ENCODE peak calls at places on chromosomes 1 and 21, in ten cellular contexts. Z is foreskin fibroblast, X is A549, I is cardiac fibroblast, K is tibial nerve, B is body of pancreas, W is Peyer's patch, Y is lung, C is fibroblast of pulmonary artery, N is nephron progenitor cell. S is an unnamed sample.

GRCh38 chr1:206608108-206608698 is 4.1 kb downstream of the EIF2D start:
- DNase-seq in Z (no peak), X (peak), I (peak), K (peak), B (peak), W (no peak), Y (no peak), C (peak), N (peak), S (peak)

GRCh38 chr21:44836666-44837471 is 19.0 kb upstream of the SUMO3 start:
- DNase-seq in Z (no peak), X (peak), I (peak), K (no peak), B (peak), W (peak), Y (no peak), C (peak), N (no peak), S (no peak)

GRCh38 chr1:151711940-151712339 is 4.7 kb downstream of the CELF3 start:
- DNase-seq in Z (no peak), X (no peak), I (no peak), K (no peak), B (peak), W (no peak), Y (no peak), C (no peak), N (no peak), S (no peak)

GRCh38 chr1:234613128-234613875 is 3.3 kb upstream of the IRF2BP2 start:
- DNase-seq in Z (no peak), X (peak), I (peak), K (no peak), B (no peak), W (no peak), Y (no peak), C (peak), N (no peak), S (no peak)

GRCh38 chr1:37085393-37085792 is 51.1 kb upstream of the GRIK3 start:
- DNase-seq in Z (no peak), X (peak), I (no peak), K (no peak), B (no peak), W (no peak), Y (no peak), C (no peak), N (no peak), S (peak)

GRCh38 chr1:230772457-230773395 is 25.5 kb downstream of the CAPN9 start:
- DNase-seq in Z (peak), X (peak), I (peak), K (peak), B (peak), W (no peak), Y (no peak), C (peak), N (no peak), S (no peak)

GRCh38 chr1:24355466-24355865 is 36.3 kb downstream of the GRHL3 start:
- DNase-seq in Z (no peak), X (no peak), I (no peak), K (no peak), B (no peak), W (no peak), Y (no peak), C (no peak), N (no peak), S (no peak)

GRCh38 chr1:174358344-174358743 is 89.4 kb upstream of the GPR52 start:
- DNase-seq in Z (no peak), X (no peak), I (no peak), K (no peak), B (no peak), W (no peak), Y (no peak), C (no peak), N (no peak), S (no peak)

GRCh38 chr21:44527983-44528633 is 11.9 kb downstream of the KRTAP10-1 start:
- DNase-seq in Z (no peak), X (no peak), I (no peak), K (no peak), B (no peak), W (peak), Y (no peak), C (no peak), N (no peak), S (no peak)

GRCh38 chr1:33388989-33389771 is 41.7 kb downstream of the PHC2 start:
- DNase-seq in Z (peak), X (no peak), I (peak), K (no peak), B (no peak), W (no peak), Y (no peak), C (peak), N (no peak), S (no peak)

GRCh38 chr1:203860396-203860951 is 925 bp upstream of the SNRPE start:
- DNase-seq in Z (peak), X (peak), I (peak), K (no peak), B (peak), W (peak), Y (no peak), C (peak), N (no peak), S (no peak)

GRCh38 chr1:156862602-156863599 is 2.2 kb downstream of the NTRK1 start:
- DNase-seq in Z (no peak), X (no peak), I (no peak), K (no peak), B (no peak), W (no peak), Y (no peak), C (no peak), N (no peak), S (no peak)

GRCh38 chr21:42063578-42064521 is 7.3 kb upstream of the UMODL1 start:
- DNase-seq in Z (no peak), X (no peak), I (no peak), K (no peak), B (peak), W (peak), Y (peak), C (no peak), N (no peak), S (no peak)

GRCh38 chr1:157377216-157377821 is 175.0 kb downstream of the FCRL5 start:
- DNase-seq in Z (peak), X (peak), I (peak), K (no peak), B (peak), W (no peak), Y (no peak), C (peak), N (peak), S (peak)

GRCh38 chr1:227317541-227318002 is 720 bp downstream of the CDC42BPA start:
- DNase-seq in Z (peak), X (peak), I (peak), K (peak), B (peak), W (no peak), Y (peak), C (peak), N (peak), S (peak)

GRCh38 chr21:40689241-40689640 is 157.7 kb downstream of the DSCAM start:
- DNase-seq in Z (no peak), X (no peak), I (no peak), K (no peak), B (no peak), W (no peak), Y (no peak), C (no peak), N (peak), S (no peak)

GRCh38 chr1:33111965-33112364 is 31.0 kb downstream of the AZIN2 start:
- DNase-seq in Z (peak), X (peak), I (peak), K (no peak), B (no peak), W (no peak), Y (no peak), C (peak), N (no peak), S (no peak)

GRCh38 chr1:207993477-207994445 is 82.8 kb upstream of the CD34 start:
- DNase-seq in Z (no peak), X (peak), I (peak), K (no peak), B (no peak), W (no peak), Y (no peak), C (peak), N (peak), S (peak)

GRCh38 chr1:174428739-174429138 is 19.0 kb upstream of the GPR52 start:
- DNase-seq in Z (no peak), X (no peak), I (no peak), K (no peak), B (no peak), W (no peak), Y (no peak), C (no peak), N (no peak), S (no peak)

GRCh38 chr1:145719230-145720079 is at the start of gene CD160:
- DNase-seq in Z (no peak), X (no peak), I (no peak), K (no peak), B (no peak), W (no peak), Y (no peak), C (no peak), N (no peak), S (no peak)

GRCh38 chr1:27598902-27599528 is 4.9 kb downstream of the AHDC1 start:
- DNase-seq in Z (peak), X (no peak), I (peak), K (no peak), B (peak), W (no peak), Y (peak), C (peak), N (peak), S (no peak)

GRCh38 chr1:107480548-107480947 is 339.7 kb downstream of the NTNG1 start:
- DNase-seq in Z (peak), X (no peak), I (no peak), K (no peak), B (peak), W (no peak), Y (no peak), C (no peak), N (peak), S (no peak)

GRCh38 chr1:45583666-45584350 is at the start of gene NASP:
- DNase-seq in Z (peak), X (peak), I (peak), K (peak), B (peak), W (peak), Y (peak), C (peak), N (peak), S (peak)

GRCh38 chr21:34557261-34557660 is 45.3 kb upstream of the KCNE1 start:
- DNase-seq in Z (no peak), X (no peak), I (no peak), K (no peak), B (no peak), W (no peak), Y (no peak), C (no peak), N (no peak), S (no peak)

GRCh38 chr1:70210820-70211219 is 5.4 kb upstream of the LRRC40 start:
- DNase-seq in Z (no peak), X (no peak), I (no peak), K (no peak), B (no peak), W (no peak), Y (no peak), C (no peak), N (no peak), S (no peak)

GRCh38 chr21:46215436-46216131 is 13.0 kb downstream of the LSS start:
- DNase-seq in Z (no peak), X (no peak), I (no peak), K (no peak), B (no peak), W (peak), Y (no peak), C (no peak), N (no peak), S (no peak)

GRCh38 chr1:235864965-235865525 is 1.7 kb downstream of the LYST start:
- DNase-seq in Z (no peak), X (no peak), I (peak), K (no peak), B (no peak), W (no peak), Y (no peak), C (no peak), N (no peak), S (no peak)

GRCh38 chr1:112504666-112505399 is 3.9 kb upstream of the WNT2B start:
- DNase-seq in Z (no peak), X (no peak), I (no peak), K (no peak), B (no peak), W (no peak), Y (no peak), C (no peak), N (no peak), S (no peak)

GRCh38 chr1:201795066-201795465 is 33.9 kb upstream of the IPO9 start:
- DNase-seq in Z (no peak), X (peak), I (peak), K (no peak), B (no peak), W (no peak), Y (no peak), C (peak), N (no peak), S (no peak)

GRCh38 chr1:214123061-214123784 is 135.4 kb downstream of the PROX1 start:
- DNase-seq in Z (peak), X (peak), I (peak), K (peak), B (peak), W (no peak), Y (peak), C (peak), N (peak), S (peak)

GRCh38 chr1:205396972-205397616 is 24.8 kb downstream of the LEMD1 start:
- DNase-seq in Z (no peak), X (peak), I (peak), K (no peak), B (peak), W (no peak), Y (no peak), C (peak), N (peak), S (peak)

GRCh38 chr1:220702733-220703704 is 12.9 kb downstream of the C1orf115 start:
- DNase-seq in Z (no peak), X (no peak), I (no peak), K (no peak), B (no peak), W (no peak), Y (peak), C (no peak), N (no peak), S (no peak)

GRCh38 chr1:91020967-91021685 is 709 bp downstream of the ZNF644 start:
- DNase-seq in Z (peak), X (peak), I (peak), K (peak), B (peak), W (no peak), Y (peak), C (peak), N (peak), S (peak)

GRCh38 chr1:30330644-30331043 is 392.7 kb downstream of the MATN1 start:
- DNase-seq in Z (no peak), X (no peak), I (no peak), K (no peak), B (no peak), W (no peak), Y (peak), C (no peak), N (no peak), S (no peak)

GRCh38 chr1:154784924-154785531 is 85.1 kb downstream of the KCNN3 start:
- DNase-seq in Z (no peak), X (no peak), I (peak), K (no peak), B (peak), W (no peak), Y (no peak), C (peak), N (no peak), S (no peak)

GRCh38 chr1:13761883-13762282 is 61.9 kb downstream of the PRDM2 start:
- DNase-seq in Z (no peak), X (no peak), I (no peak), K (no peak), B (no peak), W (no peak), Y (no peak), C (no peak), N (no peak), S (no peak)

GRCh38 chr1:182084487-182085316 is 23.2 kb upstream of the ZNF648 start:
- DNase-seq in Z (peak), X (peak), I (peak), K (peak), B (peak), W (peak), Y (peak), C (peak), N (peak), S (peak)

GRCh38 chr1:200153277-200154055 is 126.0 kb downstream of the NR5A2 start:
- DNase-seq in Z (no peak), X (no peak), I (no peak), K (no peak), B (no peak), W (no peak), Y (no peak), C (no peak), N (no peak), S (no peak)

GRCh38 chr1:170720661-170721060 is 56.7 kb downstream of the PRRX1 start:
- DNase-seq in Z (no peak), X (no peak), I (no peak), K (no peak), B (no peak), W (no peak), Y (no peak), C (no peak), N (no peak), S (no peak)

GRCh38 chr21:43021756-43022600 is 47.6 kb downstream of the PKNOX1 start:
- DNase-seq in Z (no peak), X (no peak), I (no peak), K (no peak), B (no peak), W (no peak), Y (no peak), C (no peak), N (no peak), S (no peak)

GRCh38 chr1:159835862-159836518 is 9.3 kb downstream of the SLAMF8 start:
- DNase-seq in Z (no peak), X (no peak), I (no peak), K (no peak), B (no peak), W (no peak), Y (no peak), C (peak), N (no peak), S (no peak)
- TF ChIP-seq CTCF in Z (no peak), X (peak), I (peak), K (no peak), B (no peak), W (peak), Y (no peak), C (peak), N (no peak), S (no peak)

GRCh38 chr1:55712148-55712547 is 497.0 kb upstream of the USP24 start:
- DNase-seq in Z (no peak), X (no peak), I (no peak), K (no peak), B (no peak), W (no peak), Y (no peak), C (no peak), N (peak), S (no peak)
- TF ChIP-seq CTCF in Z (no peak), X (no peak), I (no peak), K (no peak), B (no peak), W (no peak), Y (no peak), C (no peak), N (no peak), S (no peak)

GRCh38 chr1:22527555-22528296 is 35.6 kb upstream of the EPHA8 start:
- DNase-seq in Z (peak), X (no peak), I (peak), K (no peak), B (peak), W (no peak), Y (no peak), C (peak), N (no peak), S (no peak)

GRCh38 chr1:22526098-22526497 is 37.2 kb upstream of the EPHA8 start:
- DNase-seq in Z (no peak), X (no peak), I (no peak), K (no peak), B (peak), W (no peak), Y (no peak), C (no peak), N (no peak), S (no peak)

GRCh38 chr1:22528451-22528850 is 34.8 kb upstream of the EPHA8 start:
- DNase-seq in Z (no peak), X (no peak), I (no peak), K (no peak), B (no peak), W (no peak), Y (no peak), C (no peak), N (no peak), S (no peak)

GRCh38 chr1:22526677-22527076 is 36.6 kb upstream of the EPHA8 start:
- DNase-seq in Z (no peak), X (no peak), I (no peak), K (no peak), B (no peak), W (no peak), Y (no peak), C (no peak), N (no peak), S (no peak)

GRCh38 chr1:22527122-22527521 is 36.2 kb upstream of the EPHA8 start:
- DNase-seq in Z (no peak), X (no peak), I (no peak), K (no peak), B (peak), W (no peak), Y (no peak), C (no peak), N (no peak), S (no peak)
- TF ChIP-seq CTCF in Z (no peak), X (no peak), I (no peak), K (no peak), B (no peak), W (no peak), Y (no peak), C (no peak), N (no peak), S (peak)

GRCh38 chr1:119449964-119450363 is 35.0 kb downstream of the HSD3B2 start:
- DNase-seq in Z (no peak), X (no peak), I (no peak), K (no peak), B (no peak), W (no peak), Y (no peak), C (no peak), N (no peak), S (no peak)
- TF ChIP-seq CTCF in Z (no peak), X (no peak), I (no peak), K (no peak), B (no peak), W (no peak), Y (no peak), C (no peak), N (no peak), S (no peak)

S was measured in endothelial cell.